ENCODE peak calls at places on chromosome 20, in six cellular contexts. V, H, W, L, C and B are unnamed samples.

GRCh38 chr20:24604966-24605365 is 135.5 kb downstream of the SYNDIG1 start:
- DNase-seq in V (no peak), H (no peak), C (no peak), W (no peak), L (no peak), B (no peak)

GRCh38 chr20:48467622-48468021 is 360.2 kb downstream of the PREX1 start:
- DNase-seq in H (no peak), W (peak; percentile 66), L (no peak), V (no peak), C (no peak), B (no peak)

GRCh38 chr20:62832212-62832922 is 15.5 kb downstream of the COL9A3 start:
- DNase-seq in H (no peak), W (peak; percentile 78), L (no peak), V (peak; percentile 86), C (no peak), B (no peak)

GRCh38 chr20:43937586-43937985 is 22.9 kb downstream of the TOX2 start:
- DNase-seq in C (no peak), L (peak; percentile 34), V (no peak), H (no peak), W (no peak), B (no peak)

GRCh38 chr20:7571521-7572065 is 368.7 kb downstream of the HAO1 start:
- DNase-seq in W (no peak), V (no peak), L (no peak), H (no peak), C (no peak), B (no peak)

GRCh38 chr20:22690000-22690399 is 105.6 kb upstream of the FOXA2 start:
- DNase-seq in H (no peak), V (no peak), L (no peak), W (no peak), C (no peak), B (no peak)

GRCh38 chr20:44761423-44761822 is 15.8 kb downstream of the KCNK15 start:
- DNase-seq in V (no peak), C (no peak), H (no peak), W (no peak), L (no peak), B (no peak)

GRCh38 chr20:59144179-59144830 is 19.3 kb upstream of the ZNF831 start:
- DNase-seq in W (no peak), H (no peak), V (no peak), L (no peak), C (no peak), B (no peak)

GRCh38 chr20:49987868-49988690 is 5.3 kb downstream of the SNAI1 start:
- DNase-seq in V (no peak), C (no peak), H (no peak), L (no peak), W (no peak), B (peak; percentile 32)

GRCh38 chr20:62540504-62540903 is 64.7 kb upstream of the GATA5 start:
- DNase-seq in L (no peak), V (no peak), C (no peak), H (no peak), W (no peak), B (no peak)

GRCh38 chr20:52601295-52601971 is 370.7 kb upstream of the TSHZ2 start:
- DNase-seq in W (no peak), C (peak; percentile 38), L (no peak), V (no peak), H (no peak), B (no peak)

GRCh38 chr20:58816957-58817651 is 33.6 kb downstream of the GNAS-AS1 start:
- DNase-seq in W (no peak), C (no peak), L (no peak), V (no peak), H (no peak), B (no peak)

GRCh38 chr20:40535816-40536215 is 153.2 kb downstream of the MAFB start:
- DNase-seq in C (no peak), V (no peak), L (no peak), W (no peak), H (no peak), B (peak; percentile 17)

GRCh38 chr20:13649548-13649947 is 10.8 kb upstream of the TASP1 start:
- DNase-seq in V (no peak), H (peak; percentile 60), W (no peak), C (peak; percentile 50), L (no peak), B (peak; percentile 7)

GRCh38 chr20:13648872-13649271 is 10.1 kb upstream of the TASP1 start:
- DNase-seq in H (no peak), V (no peak), L (no peak), W (no peak), C (no peak), B (no peak)

GRCh38 chr20:13648291-13648690 is 9.6 kb upstream of the TASP1 start:
- DNase-seq in H (no peak), C (no peak), V (no peak), W (no peak), L (no peak), B (no peak)

GRCh38 chr20:13638496-13639477 is at the start of gene TASP1:
- DNase-seq in C (peak; percentile 97), V (peak; percentile 99), L (peak; percentile 97), W (peak; percentile 95), H (peak; percentile 93), B (peak; percentile 96)

GRCh38 chr20:13644010-13644409 is 5.3 kb upstream of the TASP1 start:
- DNase-seq in H (no peak), V (no peak), W (no peak), C (no peak), L (no peak), B (peak; percentile 10)
- TF ChIP-seq CTCF in H (no peak), V (no peak), W (no peak), C (no peak), L (no peak), B (no peak)

GRCh38 chr20:34334654-34335407 is 28.2 kb upstream of the ITCH start:
- DNase-seq in C (no peak), L (no peak), H (no peak), W (no peak), V (no peak), B (no peak)

GRCh38 chr20:34332262-34332920 is 29.2 kb upstream of the AHCY start:
- DNase-seq in V (no peak), H (no peak), C (no peak), L (no peak), W (no peak), B (no peak)

GRCh38 chr20:34333786-34334185 is 29.3 kb upstream of the ITCH start:
- DNase-seq in L (no peak), H (no peak), W (no peak), C (no peak), V (no peak), B (no peak)

GRCh38 chr20:34328928-34329677 is 25.9 kb upstream of the AHCY start:
- DNase-seq in V (no peak), W (no peak), L (no peak), H (no peak), C (no peak), B (no peak)

GRCh38 chr20:34331838-34332237 is 28.7 kb upstream of the AHCY start:
- DNase-seq in C (no peak), L (no peak), H (no peak), V (no peak), W (no peak), B (no peak)
- TF ChIP-seq CTCF in C (no peak), L (no peak), H (no peak), V (no peak), W (no peak), B (no peak)

GRCh38 chr20:38245753-38246152 is 14.8 kb downstream of the KIAA1755 start:
- DNase-seq in W (no peak), V (no peak), C (peak; percentile 31), H (no peak), L (no peak), B (no peak)

GRCh38 chr20:38241201-38241600 is 19.3 kb downstream of the KIAA1755 start:
- DNase-seq in H (no peak), C (no peak), L (no peak), W (no peak), V (no peak), B (no peak)

GRCh38 chr20:38239406-38239805 is 21.1 kb downstream of the KIAA1755 start:
- DNase-seq in W (no peak), C (no peak), H (no peak), V (no peak), L (no peak), B (no peak)

GRCh38 chr20:38243617-38244016 is 16.9 kb downstream of the KIAA1755 start:
- DNase-seq in W (no peak), C (no peak), L (no peak), H (no peak), V (no peak), B (no peak)

GRCh38 chr20:38242848-38243449 is 17.6 kb downstream of the KIAA1755 start:
- DNase-seq in W (no peak), C (no peak), H (peak; percentile 26), L (peak; percentile 51), V (no peak), B (no peak)
- TF ChIP-seq CTCF in W (peak; percentile 12), C (no peak), H (peak; percentile 48), L (peak; percentile 75), V (peak; percentile 12), B (peak; percentile 52)

GRCh38 chr20:35479798-35480197 is 24.4 kb downstream of the CEP250 start:
- DNase-seq in C (no peak), W (no peak), L (no peak), H (no peak), V (no peak), B (no peak)
- TF ChIP-seq CTCF in C (no peak), W (no peak), L (no peak), H (no peak), V (no peak), B (no peak)

DNA sequence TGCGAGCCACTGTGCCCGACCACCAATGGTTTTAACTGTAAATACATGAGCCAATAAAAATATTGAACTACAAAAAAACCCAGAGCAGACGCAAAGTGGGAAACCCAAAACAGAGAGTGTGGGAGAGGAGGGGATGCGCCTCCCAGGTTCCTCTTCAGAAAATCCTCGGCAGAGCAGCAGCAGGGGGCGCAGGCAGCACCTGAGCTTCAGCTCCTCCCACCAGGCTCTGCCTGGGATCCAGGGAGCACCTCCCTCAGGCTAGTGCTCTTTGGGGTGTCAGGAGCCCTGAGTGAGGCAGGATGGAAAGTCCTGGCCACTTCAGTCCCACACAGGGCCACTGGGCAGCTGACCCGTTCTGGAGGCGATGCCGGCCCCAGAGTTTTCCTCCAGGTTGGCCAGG is 536.9 kb upstream of the CDH4 start:
- DNase-seq in L (no peak), W (no peak), V (no peak), C (no peak), H (no peak), B (no peak)
- TF ChIP-seq CTCF in L (no peak), W (no peak), V (no peak), C (no peak), H (no peak), B (no peak)

DNA sequence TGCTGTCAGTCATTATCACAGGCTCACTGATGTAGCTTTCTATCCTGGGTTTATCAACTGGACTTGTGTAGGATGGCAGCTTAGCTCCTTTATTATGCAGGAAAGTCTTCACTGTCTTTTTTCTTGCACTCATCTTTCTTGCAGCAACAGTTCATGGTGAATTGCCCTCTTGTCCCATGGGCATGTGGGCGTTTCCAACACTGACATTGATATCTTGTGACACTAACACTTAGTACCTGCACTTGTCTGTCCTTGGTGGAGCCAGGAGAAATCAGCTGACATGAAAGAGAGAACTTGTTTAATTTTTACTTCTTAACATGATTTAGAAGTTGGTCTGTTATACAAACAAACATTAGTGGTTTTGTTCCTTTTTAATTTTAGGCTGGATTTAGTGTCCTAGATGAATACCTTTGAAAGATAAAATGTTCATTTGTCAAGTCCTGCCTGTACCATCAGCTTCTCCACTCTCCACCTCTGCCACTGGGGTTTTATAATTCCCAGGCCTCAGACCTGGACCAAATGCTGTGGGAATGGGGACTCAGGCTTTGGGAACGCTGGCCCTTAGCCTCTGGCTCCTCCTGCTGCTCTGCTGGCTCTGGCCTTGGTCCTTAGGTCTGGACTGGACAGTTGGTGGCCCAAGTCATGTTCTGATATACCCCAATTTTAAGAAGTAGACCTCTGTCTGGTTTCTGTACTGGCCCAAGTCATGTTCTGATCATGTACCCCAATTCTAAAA is 161.0 kb upstream of the LAMP5 start:
- DNase-seq in L (no peak), V (no peak), H (no peak), W (no peak), C (no peak), B (no peak)
- TF ChIP-seq CTCF in L (peak; percentile 13), V (no peak), H (no peak), W (no peak), C (no peak), B (peak; percentile 3)